ENCODE peak calls at places on chromosomes 5 and 9, in eight cellular contexts. T, W, I, B, A, P, Y and G are unnamed samples.

GRCh38 chr9:86925686-86926085 is 21.6 kb downstream of the GAS1 start:
- DNase-seq in T (peak), A (no peak), P (no peak), I (no peak), W (no peak), B (no peak), Y (peak), G (peak)

GRCh38 chr5:139808481-139809330 is 13.1 kb downstream of the PSD2 start:
- DNase-seq in I (no peak), A (peak), W (peak), Y (peak), T (peak), P (peak), B (no peak), G (no peak)

GRCh38 chr9:92294297-92294676 is 790 bp upstream of the IARS1 start:
- DNase-seq in W (peak), Y (peak), I (no peak), T (no peak), P (peak), A (peak), B (peak), G (no peak)

GRCh38 chr5:120677481-120677880 is 213.4 kb downstream of the PRR16 start:
- DNase-seq in P (no peak), Y (no peak), A (no peak), T (no peak), I (no peak), W (no peak), B (no peak), G (no peak)

GRCh38 chr9:14433841-14434511 is 120.0 kb upstream of the NFIB start:
- DNase-seq in B (no peak), Y (peak), W (peak), P (no peak), T (peak), I (no peak), A (peak), G (no peak)

GRCh38 chr5:9251379-9251980 is 294.4 kb downstream of the SEMA5A start:
- DNase-seq in A (no peak), B (no peak), P (no peak), T (no peak), W (no peak), Y (peak), I (no peak), G (no peak)

GRCh38 chr5:151078490-151079262 is 2.2 kb downstream of the TNIP1 start:
- DNase-seq in B (no peak), W (peak), A (peak), P (no peak), I (no peak), T (no peak), Y (no peak), G (no peak)

GRCh38 chr9:99296375-99296951 is 74.4 kb downstream of the SEC61B start:
- DNase-seq in P (peak), W (peak), A (no peak), Y (no peak), B (no peak), T (no peak), I (no peak), G (no peak)

GRCh38 chr9:137163101-137163661 is 6.7 kb downstream of the LRRC26 start:
- DNase-seq in W (no peak), P (no peak), T (no peak), B (no peak), Y (peak), A (no peak), I (no peak), G (no peak)

GRCh38 chr5:44952376-44952775 is 143.6 kb downstream of the MRPS30 start:
- DNase-seq in T (peak), Y (peak), B (no peak), P (peak), W (no peak), A (peak), I (no peak), G (no peak)

GRCh38 chr5:173868096-173868879 is 19.9 kb upstream of the CPEB4 start:
- DNase-seq in P (no peak), A (no peak), Y (no peak), I (no peak), W (no peak), B (no peak), T (no peak), G (no peak)

GRCh38 chr5:956941-957729 is 51.5 kb upstream of the NKD2 start:
- DNase-seq in I (peak), A (no peak), T (peak), B (no peak), Y (peak), W (peak), P (peak), G (peak)

GRCh38 chr5:14234204-14234603 is 91.1 kb downstream of the TRIO start:
- DNase-seq in T (no peak), P (no peak), A (no peak), W (no peak), I (no peak), B (no peak), Y (no peak), G (no peak)

GRCh38 chr5:92749943-92750342 is 831.1 kb downstream of the NR2F1-AS1 start:
- DNase-seq in A (no peak), P (no peak), T (no peak), W (no peak), B (no peak), I (no peak), Y (peak), G (no peak)

GRCh38 chr5:151038801-151039238 is 18.4 kb downstream of the GPX3 start:
- DNase-seq in Y (no peak), I (peak), W (no peak), B (no peak), P (no peak), T (no peak), A (no peak), G (no peak)

GRCh38 chr5:153523831-153524230 is 33.4 kb downstream of the GRIA1 start:
- DNase-seq in P (no peak), T (no peak), I (peak), A (no peak), B (no peak), Y (peak), W (no peak), G (peak)

GRCh38 chr5:170633235-170634041 is 129.6 kb downstream of the KCNIP1 start:
- DNase-seq in A (no peak), W (no peak), B (peak), Y (peak), T (peak), P (peak), I (peak), G (peak)
- H3K4me3 ChIP-seq in A (peak), W (no peak), B (no peak), Y (peak), T (peak), P (no peak), I (peak), G (no peak)

GRCh38 chr5:142317673-142318261 is 7.1 kb downstream of the SPRY4 start:
- DNase-seq in W (no peak), I (no peak), T (no peak), B (no peak), Y (peak), A (no peak), P (no peak), G (no peak)
- TF ChIP-seq CTCF in W (peak), I (no peak), T (peak), B (no peak), Y (peak), A (peak), P (no peak), G (peak)

GRCh38 chr9:88990721-88991065 is 575 bp upstream of the S1PR3 start:
- DNase-seq in P (no peak), Y (no peak), I (no peak), W (no peak), B (no peak), T (no peak), A (peak), G (no peak)

GRCh38 chr9:88987646-88988045 is 3.6 kb upstream of the S1PR3 start:
- DNase-seq in A (no peak), T (no peak), B (no peak), I (no peak), Y (no peak), W (no peak), P (no peak), G (no peak)

GRCh38 chr9:88988796-88989641 is 2.2 kb upstream of the S1PR3 start:
- DNase-seq in W (no peak), A (peak), Y (peak), T (no peak), B (no peak), I (peak), P (no peak), G (peak)

GRCh38 chr9:88991066-88992030 is at the start of gene S1PR3:
- DNase-seq in A (peak), T (no peak), Y (peak), P (peak), W (no peak), I (peak), B (peak), G (no peak)

DNA sequence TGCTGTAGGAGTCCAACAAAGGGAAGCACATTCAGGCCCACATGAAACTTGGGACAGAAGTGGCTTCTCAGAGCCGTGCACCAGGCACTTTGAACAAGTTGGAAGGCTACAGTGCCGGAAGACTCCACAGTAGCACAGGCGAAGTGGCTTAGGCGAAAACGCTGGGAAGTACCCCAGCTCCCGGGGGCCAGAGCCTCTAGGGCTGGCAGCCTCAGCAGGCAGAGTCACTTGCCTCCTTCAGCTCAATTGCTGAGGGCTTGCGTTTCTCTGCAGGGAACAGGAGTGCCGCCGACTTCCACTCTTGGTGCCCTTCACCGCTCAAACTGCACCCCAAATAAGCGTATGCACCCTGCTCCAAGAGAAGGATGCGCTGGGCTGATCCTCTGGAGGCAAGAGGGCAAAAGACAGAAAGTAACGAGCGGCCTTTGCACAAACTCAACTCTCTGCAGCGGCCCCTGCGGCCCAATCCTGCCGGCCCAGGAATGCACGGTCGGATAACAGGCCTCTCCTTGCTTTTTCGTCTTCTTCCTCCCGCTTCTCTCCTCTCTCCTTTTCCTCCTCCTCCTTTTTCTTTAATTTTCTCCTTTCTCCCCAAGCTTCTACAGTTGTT is 1.2 kb upstream of the S1PR3 start:
- DNase-seq in P (no peak), I (peak), W (no peak), Y (no peak), T (no peak), B (no peak), A (no peak), G (no peak)
- H3K4me3 ChIP-seq in P (no peak), I (no peak), W (no peak), Y (no peak), T (no peak), B (no peak), A (no peak), G (no peak)

DNA sequence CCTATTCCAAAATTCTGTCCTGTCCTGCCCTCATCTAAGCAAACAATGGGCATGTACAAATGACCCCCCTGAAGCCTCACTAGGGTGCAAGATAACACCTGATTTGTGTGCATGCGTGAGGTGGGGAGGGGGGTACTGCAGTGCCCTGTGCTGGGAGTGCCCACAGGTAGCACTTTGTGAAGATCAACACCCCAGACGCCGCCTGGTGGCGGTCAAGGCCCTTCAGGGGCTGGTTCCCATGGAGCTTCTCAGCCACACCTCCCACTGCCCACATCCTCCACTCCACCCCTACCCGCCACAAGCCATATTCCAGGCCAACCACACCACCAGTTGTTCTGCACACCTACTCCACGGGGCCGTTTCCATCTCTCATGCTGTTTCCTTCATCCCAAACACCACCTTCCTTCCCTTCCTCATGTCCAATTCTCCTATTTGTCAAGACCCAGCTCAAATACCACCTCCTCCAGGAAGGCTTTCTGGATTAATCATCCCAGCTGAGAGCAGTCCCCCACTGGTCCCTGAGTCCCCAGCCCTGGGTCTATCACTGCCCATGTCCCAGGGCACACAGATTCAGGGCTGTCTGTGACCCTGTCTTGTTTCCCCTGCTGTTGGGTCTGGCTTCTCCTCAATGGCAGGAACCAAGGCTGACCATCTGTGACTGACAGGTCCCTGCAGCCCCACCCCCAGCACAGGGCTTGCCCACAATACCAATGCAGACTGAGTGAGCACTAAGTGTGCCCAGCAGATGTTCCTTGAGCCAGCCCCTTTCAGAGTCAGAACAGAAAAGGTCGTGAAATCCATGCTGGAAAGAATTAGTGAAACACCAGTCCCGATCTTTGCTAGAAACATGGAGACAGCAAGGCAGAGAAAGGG is 178.4 kb downstream of the PAX5 start:
- DNase-seq in B (no peak), I (no peak), W (no peak), Y (no peak), T (no peak), A (peak), P (peak), G (no peak)
- TF ChIP-seq CTCF in B (no peak), I (no peak), W (peak), Y (peak), T (peak), A (peak), P (no peak), G (peak)

GRCh38 chr5:142699105-142699720 is 13.3 kb upstream of the FGF1 start:
- DNase-seq in T (peak), I (peak), W (peak), Y (peak), A (peak), P (peak), B (peak), G (no peak)

GRCh38 chr5:142696379-142696778 is 10.5 kb upstream of the FGF1 start:
- DNase-seq in A (no peak), B (no peak), T (no peak), W (no peak), Y (no peak), I (no peak), P (no peak), G (no peak)

GRCh38 chr5:142697356-142697807 is 11.5 kb upstream of the FGF1 start:
- DNase-seq in Y (peak), W (no peak), P (no peak), T (no peak), B (no peak), A (no peak), I (peak), G (no peak)

GRCh38 chr5:142698447-142698846 is 12.6 kb upstream of the FGF1 start:
- DNase-seq in I (no peak), B (no peak), A (no peak), P (no peak), T (no peak), W (no peak), Y (no peak), G (no peak)

GRCh38 chr5:142697846-142698245 is 12.0 kb upstream of the FGF1 start:
- DNase-seq in T (no peak), W (no peak), P (no peak), Y (peak), A (no peak), I (peak), B (no peak), G (no peak)
- H3K4me3 ChIP-seq in T (no peak), W (no peak), P (no peak), Y (no peak), A (no peak), I (peak), B (no peak), G (no peak)

GRCh38 chr5:180620014-180620413 is 28.7 kb upstream of the SCGB3A1 start:
- DNase-seq in B (no peak), T (no peak), Y (no peak), P (no peak), W (no peak), I (no peak), A (no peak), G (no peak)

GRCh38 chr5:180621311-180621710 is 28.1 kb downstream of the FLT4 start:
- DNase-seq in I (no peak), P (no peak), W (no peak), Y (no peak), A (no peak), T (no peak), B (no peak), G (no peak)

GRCh38 chr5:180619563-180619915 is 28.2 kb upstream of the SCGB3A1 start:
- DNase-seq in W (no peak), Y (no peak), I (no peak), P (no peak), B (no peak), T (no peak), A (no peak), G (no peak)

GRCh38 chr5:180618487-180618829 is 27.2 kb upstream of the SCGB3A1 start:
- DNase-seq in A (no peak), B (no peak), W (no peak), T (no peak), I (no peak), Y (no peak), P (no peak), G (no peak)

GRCh38 chr5:180618830-180619562 is 27.7 kb upstream of the SCGB3A1 start:
- DNase-seq in B (no peak), Y (peak), I (no peak), P (no peak), T (no peak), W (no peak), A (no peak), G (no peak)
- TF ChIP-seq CTCF in B (no peak), Y (peak), I (no peak), P (no peak), T (peak), W (peak), A (no peak), G (peak)

GRCh38 chr5:141186897-141187512 is at the start of gene PCDHB9:
- DNase-seq in W (no peak), I (no peak), P (peak), B (no peak), A (peak), Y (no peak), T (no peak), G (no peak)
- H3K4me3 ChIP-seq in W (peak), I (no peak), P (no peak), B (no peak), A (no peak), Y (no peak), T (no peak), G (peak)

GRCh38 chr9:111819360-111819759 is 24.6 kb upstream of the SHOC1 start:
- DNase-seq in W (no peak), Y (no peak), T (no peak), B (no peak), P (no peak), A (no peak), I (no peak), G (no peak)

GRCh38 chr9:111810908-111811307 is 16.2 kb upstream of the SHOC1 start:
- DNase-seq in W (no peak), P (no peak), A (no peak), I (no peak), T (no peak), B (no peak), Y (no peak), G (no peak)

GRCh38 chr9:111812337-111812736 is 17.6 kb upstream of the SHOC1 start:
- DNase-seq in B (no peak), Y (no peak), T (no peak), W (no peak), I (no peak), A (no peak), P (no peak), G (no peak)

GRCh38 chr9:111821006-111821528 is 26.3 kb upstream of the SHOC1 start:
- DNase-seq in B (no peak), Y (no peak), P (no peak), W (no peak), T (no peak), I (no peak), A (no peak), G (no peak)

GRCh38 chr9:111815200-111816070 is 20.7 kb upstream of the SHOC1 start:
- DNase-seq in Y (no peak), A (no peak), I (no peak), T (no peak), B (no peak), W (no peak), P (no peak), G (no peak)
- TF ChIP-seq CTCF in Y (no peak), A (no peak), I (no peak), T (no peak), B (no peak), W (no peak), P (no peak), G (no peak)

DNA sequence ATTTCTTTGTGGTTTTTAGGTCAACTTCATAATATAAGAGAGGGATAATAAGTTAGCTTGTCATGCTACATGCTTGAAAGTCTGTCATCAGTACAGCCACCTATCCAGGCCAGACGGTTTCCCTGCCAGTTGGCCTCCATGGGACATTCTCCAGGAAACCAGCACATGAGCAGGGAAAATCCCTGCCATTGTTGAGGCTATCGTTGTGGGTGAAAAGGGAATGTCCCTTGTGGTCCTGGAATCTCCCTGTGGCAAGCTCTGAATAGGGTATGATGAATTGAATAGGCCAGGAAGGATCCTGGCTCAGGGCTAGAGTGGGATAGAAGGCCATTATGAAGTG is 12.2 kb downstream of the F2RL1 start:
- DNase-seq in A (no peak), B (no peak), P (no peak), W (no peak), T (no peak), Y (peak), I (no peak), G (peak)
- H3K4me3 ChIP-seq in A (no peak), B (no peak), P (no peak), W (no peak), T (no peak), Y (no peak), I (no peak), G (no peak)